ENCODE peak calls at places on chromosomes 2 and 18, in five cellular contexts. E is OCI-LY7, U is body of pancreas, M is hepatocyte, V is lower lobe of right lung. N is an unnamed sample.
A peak's percentile ranks its signal among the peaks of the same experiment; 100 is the strongest.

GRCh38 chr18:59024829-59025228 is 114.9 kb upstream of the SEC11C start:
- DNase-seq in E (no peak), U (no peak), M (no peak), V (no peak), N (no peak)

GRCh38 chr2:223944166-223944703 is 900 bp downstream of the WDFY1 start:
- DNase-seq in E (no peak), U (peak; percentile 40), M (peak; percentile 60), V (peak; percentile 64), N (peak; percentile 70)

GRCh38 chr2:32904711-32905110 is 42.0 kb upstream of the LTBP1 start:
- DNase-seq in E (no peak), U (no peak), M (no peak), V (no peak), N (no peak)

GRCh38 chr2:232662486-232663260 is 29.3 kb downstream of the EFHD1 start:
- DNase-seq in E (no peak), U (no peak), M (no peak), V (no peak), N (no peak)

GRCh38 chr2:16069933-16070647 is 129.7 kb downstream of the MYCN start:
- DNase-seq in E (no peak), U (no peak), M (peak; percentile 60), V (no peak), N (peak; percentile 70)

GRCh38 chr2:239920616-239921365 is 104.4 kb downstream of the NDUFA10 start:
- DNase-seq in E (no peak), U (no peak), M (no peak), V (no peak), N (no peak)

GRCh38 chr2:26758790-26759321 is 5.2 kb upstream of the SLC35F6 start:
- DNase-seq in E (no peak), U (no peak), M (no peak), V (no peak), N (no peak)

GRCh38 chr2:236265675-236266074 is 1.5 kb upstream of the ASB18 start:
- DNase-seq in E (no peak), U (no peak), M (no peak), V (no peak), N (no peak)

GRCh38 chr18:74898965-74899364 is 301.3 kb downstream of the ZNF407 start:
- DNase-seq in E (no peak), U (no peak), M (no peak), V (no peak), N (no peak)

GRCh38 chr2:127173073-127173472 is 47.0 kb downstream of the CYP27C1 start:
- DNase-seq in E (no peak), U (no peak), M (peak; percentile 33), V (no peak), N (no peak)

GRCh38 chr2:33426666-33427231 is 49.7 kb upstream of the RASGRP3 start:
- DNase-seq in E (no peak), U (peak; percentile 70), M (peak; percentile 72), V (no peak), N (no peak)

GRCh38 chr2:127953128-127953718 is 67.5 kb upstream of the AMMECR1L start:
- DNase-seq in E (no peak), U (peak; percentile 52), M (peak; percentile 24), V (peak; percentile 49), N (peak; percentile 68)

GRCh38 chr2:45192481-45192880 is 183.2 kb upstream of the SIX2 start:
- DNase-seq in E (no peak), U (no peak), M (no peak), V (no peak), N (no peak)

GRCh38 chr2:202072737-202073396 is at the start of gene KIAA2012:
- DNase-seq in E (no peak), U (peak; percentile 15), M (no peak), V (no peak), N (no peak)

GRCh38 chr18:27583021-27583420 is 397.9 kb upstream of the CHST9 start:
- DNase-seq in E (no peak), U (no peak), M (no peak), V (no peak), N (no peak)

GRCh38 chr2:207054521-207054920 is 111.2 kb downstream of the KLF7 start:
- DNase-seq in E (no peak), U (no peak), M (no peak), V (no peak), N (no peak)

GRCh38 chr2:225282858-225283693 is 116.4 kb upstream of the NYAP2 start:
- DNase-seq in E (peak; percentile 41), U (peak; percentile 23), M (peak; percentile 40), V (no peak), N (no peak)

GRCh38 chr2:176744156-176744555 is 468.4 kb upstream of the HNRNPA3 start:
- DNase-seq in E (no peak), U (no peak), M (no peak), V (no peak), N (no peak)

GRCh38 chr2:109526442-109526970 is 87.3 kb downstream of the SEPTIN10 start:
- DNase-seq in E (no peak), U (no peak), M (no peak), V (no peak), N (no peak)

GRCh38 chr2:55958756-55959155 is 35.2 kb upstream of the EFEMP1 start:
- DNase-seq in E (no peak), U (no peak), M (no peak), V (no peak), N (no peak)

GRCh38 chr18:22977847-22978701 is 44.9 kb downstream of the RBBP8 start:
- DNase-seq in E (no peak), U (peak; percentile 16), M (peak; percentile 25), V (no peak), N (no peak)

GRCh38 chr18:58268849-58269248 is 224.8 kb downstream of the NEDD4L start:
- DNase-seq in E (no peak), U (no peak), M (peak; percentile 52), V (no peak), N (no peak)

GRCh38 chr2:136327162-136327852 is 209.4 kb upstream of the CXCR4 start:
- DNase-seq in E (peak; percentile 78), U (no peak), M (peak; percentile 38), V (no peak), N (no peak)

DNA sequence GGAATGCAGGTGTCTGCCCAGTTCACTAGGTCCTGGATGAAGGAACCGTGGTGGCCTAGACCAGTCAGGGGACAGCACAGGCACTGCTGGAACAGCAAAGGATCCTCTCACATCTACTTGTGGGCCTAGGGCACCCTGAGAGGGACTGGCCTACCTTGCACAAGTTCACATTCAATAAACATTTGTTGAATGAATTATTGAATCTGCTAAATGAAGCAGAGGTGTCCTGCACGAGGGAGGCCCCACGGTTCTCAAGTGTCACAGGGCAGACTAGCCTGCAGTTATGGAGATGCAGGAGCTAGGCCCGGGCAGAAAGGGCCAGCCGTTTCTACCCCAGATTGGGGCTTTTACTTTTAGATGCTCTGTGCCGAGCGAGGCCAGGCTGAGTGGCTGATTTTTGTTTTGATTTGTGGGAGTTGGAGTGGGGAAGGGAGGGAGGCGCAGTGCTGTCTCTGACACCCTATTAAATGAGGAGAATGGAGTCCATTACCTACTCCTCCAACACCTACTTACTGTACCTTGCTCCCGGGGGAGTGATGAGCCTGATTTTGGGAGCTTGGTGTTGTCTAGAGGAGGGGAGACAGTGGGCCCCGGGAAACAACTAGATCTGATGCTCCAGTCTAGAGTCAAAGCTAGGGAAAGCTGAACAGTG is 18.4 kb downstream of the SH2D6 start:
- DNase-seq in E (no peak), U (no peak), M (no peak), V (no peak), N (peak; percentile 63)
- H3K4me1 ChIP-seq in E (peaks cover 17% of the 10 kb centered on the region), U (peaks cover 72% of the 10 kb centered on the region), M (peaks cover 36% of the 10 kb centered on the region), V (peaks cover 48% of the 10 kb centered on the region), N (peaks cover 15% of the 10 kb centered on the region)

DNA sequence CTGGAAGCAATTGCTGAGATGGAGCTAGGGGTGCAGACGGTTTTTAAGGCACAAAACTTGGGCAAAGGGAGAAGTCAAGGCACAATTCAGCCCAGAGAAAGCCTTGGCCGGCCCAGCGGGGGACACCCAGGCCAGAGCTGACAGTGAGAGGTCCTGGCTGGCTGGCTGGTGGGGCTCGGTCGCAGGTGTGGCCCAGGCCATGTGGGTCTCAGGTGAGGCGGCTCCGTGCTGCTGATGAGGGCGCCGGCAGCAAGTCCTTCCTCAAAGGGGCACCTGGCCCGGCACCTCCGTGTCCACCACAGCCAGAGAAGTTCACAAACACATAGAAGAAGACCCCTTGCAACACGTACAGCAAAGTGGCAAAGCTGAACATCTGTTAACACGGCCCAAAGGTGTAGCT is 54.2 kb upstream of the LDLRAD4 start:
- DNase-seq in E (no peak), U (no peak), M (no peak), V (no peak), N (no peak)
- H3K27ac ChIP-seq in E (no peak overlapping the region), U (no peak overlapping the region), M (no peak overlapping the region), V (no peak overlapping the region), N (no peak overlapping the region)

DNA sequence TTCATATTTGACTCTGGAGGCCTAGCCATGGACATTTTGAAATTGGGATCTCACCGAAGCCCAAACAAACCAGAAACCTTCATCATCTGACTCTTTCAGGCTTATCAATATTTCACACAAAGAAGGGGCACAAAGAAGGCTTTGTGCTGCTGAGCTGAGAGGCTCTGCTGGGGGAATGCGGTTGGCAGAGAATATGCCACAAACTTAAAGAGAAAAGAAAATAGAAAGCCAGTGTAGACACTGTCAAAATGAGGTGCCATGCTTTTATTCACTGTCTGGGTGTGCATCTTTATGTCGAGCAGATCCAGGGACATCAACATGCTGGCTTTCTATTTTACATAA is 162.6 kb downstream of the QPCT start:
- DNase-seq in E (no peak), U (no peak), M (no peak), V (no peak), N (no peak)
- H3K4me3 ChIP-seq in E (no peak overlapping the region), U (no peak overlapping the region), M (no peak overlapping the region), V (no peak overlapping the region), N (no peak overlapping the region)

DNA sequence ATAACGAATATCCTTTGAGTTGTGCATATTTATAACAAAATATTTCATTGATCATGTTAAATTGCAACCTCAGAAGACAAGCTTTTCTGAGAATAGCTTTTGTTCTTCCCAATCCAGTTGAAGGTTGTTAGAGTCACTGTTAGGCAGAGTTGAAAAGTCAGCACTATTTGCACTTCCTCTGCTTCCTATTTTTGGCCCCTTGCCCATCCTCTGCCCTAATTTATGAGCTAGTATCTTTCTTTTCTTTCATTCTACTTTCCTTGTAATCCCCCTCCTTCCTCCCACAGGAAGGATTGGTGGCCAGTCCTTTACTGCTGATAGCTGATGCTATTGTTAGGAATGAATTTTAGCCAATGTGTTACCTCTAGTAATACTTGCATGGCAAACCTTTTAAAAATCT is 4.9 kb downstream of the RALB start:
- DNase-seq in E (no peak), U (no peak), M (no peak), V (no peak), N (no peak)
- H3K4me1 ChIP-seq in E (peaks cover 11% of the 10 kb centered on the region), U (peaks cover 10% of the 10 kb centered on the region), M (peaks cover 4% of the 10 kb centered on the region), V (peaks cover 68% of the 10 kb centered on the region), N (peaks cover 30% of the 10 kb centered on the region)

GRCh38 chr2:74719066-74719465 is 65.0 kb downstream of the SEMA4F start:
- DNase-seq in E (no peak), U (no peak), M (no peak), V (no peak), N (no peak)

GRCh38 chr2:74715880-74716279 is 61.8 kb downstream of the SEMA4F start:
- DNase-seq in E (no peak), U (no peak), M (no peak), V (no peak), N (no peak)

GRCh38 chr2:74712223-74713053 is 58.4 kb downstream of the SEMA4F start:
- DNase-seq in E (no peak), U (no peak), M (no peak), V (no peak), N (peak; percentile 20)

GRCh38 chr2:74715071-74715791 is 61.2 kb downstream of the SEMA4F start:
- DNase-seq in E (peak; percentile 64), U (peak; percentile 71), M (peak; percentile 88), V (peak; percentile 88), N (peak; percentile 80)
- H3K27ac ChIP-seq in E (no peak overlapping the region), U (peak overlapping the region; percentile 1), M (peak overlapping the region; percentile 36), V (peak overlapping the region; percentile 13), N (no peak overlapping the region)